ENCODE peak calls at places on chromosomes 1 and 21, in five cellular contexts. G is psoas muscle, X is prostate gland, I is A549, C is fibroblast of lung. J is an unnamed sample.

GRCh38 chr1:66503841-66504470 is 30.0 kb upstream of the SGIP1 start:
- DNase-seq in G (no peak), X (peak), I (peak), C (peak), J (peak)

GRCh38 chr1:154429118-154429517 is 24.0 kb downstream of the IL6R start:
- DNase-seq in G (no peak), X (no peak), I (no peak), C (no peak), J (no peak)

GRCh38 chr1:114671011-114671938 is 1.4 kb upstream of the DENND2C start:
- DNase-seq in G (no peak), X (no peak), I (peak), C (peak), J (no peak)

GRCh38 chr1:213070399-213070798 is 19.4 kb downstream of the RPS6KC1 start:
- DNase-seq in G (no peak), X (peak), I (peak), C (peak), J (no peak)

GRCh38 chr1:150322310-150322709 is 977 bp downstream of the PRPF3 start:
- DNase-seq in G (no peak), X (no peak), I (peak), C (no peak), J (no peak)

GRCh38 chr1:189678779-189679178 is 798.9 kb downstream of the BRINP3 start:
- DNase-seq in G (no peak), X (no peak), I (no peak), C (no peak), J (no peak)

GRCh38 chr1:220791287-220791686 is 4.6 kb downstream of the MTARC1 start:
- DNase-seq in G (no peak), X (no peak), I (no peak), C (no peak), J (no peak)

GRCh38 chr1:38402230-38402815 is 355.7 kb upstream of the POU3F1 start:
- DNase-seq in G (no peak), X (no peak), I (no peak), C (no peak), J (no peak)

GRCh38 chr1:153206631-153207030 is 3.4 kb downstream of the LELP1 start:
- DNase-seq in G (no peak), X (no peak), I (no peak), C (no peak), J (no peak)

GRCh38 chr1:20487236-20487590 is 1.2 kb upstream of the CAMK2N1 start:
- DNase-seq in G (no peak), X (no peak), I (no peak), C (no peak), J (no peak)

GRCh38 chr1:99704356-99704816 is 58.5 kb downstream of the PALMD start:
- DNase-seq in G (no peak), X (no peak), I (no peak), C (no peak), J (no peak)

GRCh38 chr1:175072131-175072941 is 4.7 kb downstream of the TNN start:
- DNase-seq in G (peak), X (no peak), I (no peak), C (peak), J (peak)

GRCh38 chr1:208421511-208421910 is 177.3 kb upstream of the PLXNA2 start:
- DNase-seq in G (no peak), X (no peak), I (no peak), C (no peak), J (no peak)

GRCh38 chr1:108521990-108522393 is 37.9 kb upstream of the EEIG2 start:
- DNase-seq in G (no peak), X (no peak), I (no peak), C (peak), J (no peak)

GRCh38 chr1:239662950-239663349 is 276.6 kb downstream of the CHRM3 start:
- DNase-seq in G (no peak), X (no peak), I (no peak), C (no peak), J (no peak)

GRCh38 chr1:180382326-180383115 is 119.9 kb downstream of the ACBD6 start:
- DNase-seq in G (no peak), X (no peak), I (no peak), C (peak), J (no peak)

GRCh38 chr1:211648336-211648735 is 27.1 kb downstream of the NEK2 start:
- DNase-seq in G (no peak), X (no peak), I (peak), C (peak), J (no peak)

GRCh38 chr1:210298296-210298695 is 30.4 kb upstream of the HHAT start:
- DNase-seq in G (no peak), X (no peak), I (no peak), C (no peak), J (no peak)

GRCh38 chr1:86423873-86424272 is at the start of gene CLCA2:
- DNase-seq in G (no peak), X (no peak), I (no peak), C (no peak), J (no peak)

GRCh38 chr1:209162651-209163050 is 420.9 kb upstream of the CAMK1G start:
- DNase-seq in G (no peak), X (no peak), I (no peak), C (peak), J (no peak)

GRCh38 chr1:12040457-12041051 is 21.3 kb downstream of the MIIP start:
- DNase-seq in G (no peak), X (peak), I (peak), C (peak), J (no peak)

GRCh38 chr1:204304067-204304466 is 55.7 kb downstream of the PLEKHA6 start:
- DNase-seq in G (no peak), X (no peak), I (no peak), C (no peak), J (peak)

DNA sequence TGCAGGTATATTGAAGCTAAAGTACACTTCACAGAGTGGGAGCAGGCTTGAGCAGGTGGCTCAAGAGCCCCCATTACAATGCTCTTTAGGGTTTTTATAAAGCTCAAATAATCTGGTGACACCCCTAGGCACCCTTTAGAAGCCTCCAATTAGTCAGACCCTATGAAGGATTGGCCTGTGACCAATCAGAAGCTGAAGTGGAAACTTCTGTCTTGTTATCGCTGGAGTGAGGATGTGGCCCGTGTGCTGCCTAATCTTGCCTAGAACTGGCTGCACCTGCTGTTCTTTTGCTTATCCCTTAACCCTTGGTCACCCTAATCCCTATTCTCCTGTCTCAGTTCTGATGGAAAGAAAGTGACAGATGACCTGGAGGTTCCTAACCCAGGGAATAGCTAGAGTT is 70.8 kb upstream of the ABCG1 start:
- DNase-seq in G (no peak), X (no peak), I (no peak), C (no peak), J (no peak)
- TF ChIP-seq CTCF in G (no peak), X (no peak), I (no peak), C (no peak), J (no peak)

DNA sequence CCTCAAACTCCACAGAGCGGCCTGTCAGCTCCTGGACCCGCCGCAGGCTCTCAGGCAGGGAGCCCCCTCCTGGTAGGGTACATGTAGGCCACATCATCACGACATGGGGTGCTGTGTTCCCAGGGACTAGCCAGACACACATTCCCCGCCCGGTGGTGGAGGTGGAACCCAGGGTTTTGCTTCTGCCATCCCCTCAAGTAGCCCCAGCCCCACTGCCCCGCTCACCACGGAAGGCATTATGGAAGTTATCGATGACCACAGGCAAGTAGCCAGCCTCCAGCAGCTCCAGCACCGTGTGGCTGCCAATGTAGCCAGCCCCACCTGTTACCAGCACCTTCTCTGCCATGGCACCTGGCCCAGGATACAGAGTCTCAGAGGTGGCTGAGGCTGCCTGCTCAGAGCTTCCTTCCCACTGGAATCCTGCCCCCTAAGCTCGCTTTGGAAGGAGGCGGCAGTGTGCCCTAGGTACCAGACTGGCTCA is 1.9 kb downstream of the GALE start:
- DNase-seq in G (no peak), X (no peak), I (peak), C (no peak), J (peak)
- TF ChIP-seq CTCF in G (no peak), X (no peak), I (no peak), C (no peak), J (no peak)

DNA sequence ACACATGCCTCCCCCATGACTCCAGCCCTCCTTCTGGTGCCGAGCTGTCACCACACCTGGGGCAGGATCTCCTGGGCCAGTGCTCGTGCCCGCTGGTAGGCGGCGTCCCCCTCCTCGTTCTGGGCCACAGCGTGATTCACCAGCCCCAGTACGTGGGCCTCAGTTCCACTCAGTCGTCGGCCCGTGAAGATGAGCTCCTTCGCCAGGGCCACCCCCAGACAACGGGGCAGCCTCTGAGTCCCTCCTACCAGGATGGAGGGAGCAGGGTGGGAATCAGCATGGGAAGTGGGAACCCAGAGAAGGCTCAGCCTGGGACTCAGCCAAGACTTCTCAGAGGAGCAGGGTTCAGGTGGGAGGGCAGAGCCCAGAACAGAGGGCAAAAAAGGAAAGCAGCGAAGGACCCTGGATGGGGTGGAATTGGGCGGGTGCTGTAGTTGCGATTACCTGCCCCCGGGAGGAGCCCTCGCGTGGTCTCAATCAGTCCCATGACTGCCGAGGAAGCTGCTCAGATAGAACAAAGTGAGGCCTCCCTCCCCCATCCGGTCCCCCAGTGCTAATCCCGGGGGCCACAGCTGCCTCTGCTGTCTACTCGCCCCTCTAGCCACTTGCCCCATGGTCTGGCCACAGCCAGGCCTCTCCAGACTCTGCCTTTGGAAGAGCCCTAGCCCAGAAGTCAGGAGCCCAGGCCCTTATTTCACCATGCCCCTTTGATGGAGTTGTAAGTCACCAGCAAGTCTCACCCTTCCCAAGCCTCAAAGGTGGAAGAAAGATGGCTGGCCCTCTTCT is 16.8 kb downstream of the ECHDC2 start:
- DNase-seq in G (peak), X (no peak), I (peak), C (peak), J (peak)
- TF ChIP-seq CTCF in G (no peak), X (no peak), I (peak), C (peak), J (peak)

GRCh38 chr1:6124341-6124740 is 55.8 kb downstream of the CHD5 start:
- DNase-seq in G (no peak), X (no peak), I (no peak), C (no peak), J (no peak)
- TF ChIP-seq CTCF in G (no peak), X (no peak), I (no peak), C (no peak), J (no peak)

GRCh38 chr1:156549390-156549789 is 23.0 kb downstream of the IQGAP3 start:
- DNase-seq in G (no peak), X (no peak), I (no peak), C (no peak), J (no peak)
- TF ChIP-seq CTCF in G (no peak), X (no peak), I (no peak), C (no peak), J (no peak)

GRCh38 chr1:159915571-159916239 is 9.6 kb downstream of the TAGLN2 start:
- DNase-seq in G (no peak), X (no peak), I (no peak), C (no peak), J (no peak)

GRCh38 chr1:159917533-159917932 is 7.8 kb downstream of the TAGLN2 start:
- DNase-seq in G (no peak), X (no peak), I (no peak), C (no peak), J (no peak)

GRCh38 chr1:159918041-159918917 is 7.0 kb downstream of the TAGLN2 start:
- DNase-seq in G (no peak), X (no peak), I (no peak), C (no peak), J (no peak)

GRCh38 chr1:159914252-159915018 is 10.9 kb downstream of the TAGLN2 start:
- DNase-seq in G (no peak), X (no peak), I (peak), C (no peak), J (no peak)

GRCh38 chr1:159916240-159917051 is 8.9 kb downstream of the TAGLN2 start:
- DNase-seq in G (no peak), X (no peak), I (peak), C (peak), J (no peak)
- TF ChIP-seq CTCF in G (no peak), X (no peak), I (no peak), C (no peak), J (no peak)

GRCh38 chr1:31567956-31568570 is 8.3 kb upstream of the TINAGL1 start:
- DNase-seq in G (no peak), X (no peak), I (no peak), C (peak), J (no peak)
- TF ChIP-seq CTCF in G (no peak), X (no peak), I (no peak), C (no peak), J (no peak)